ENCODE peak calls at places on chromosomes 5 and 9, in ten cellular contexts. U, M, X, Y, Z, F, G, Q, I and R are unnamed samples.

GRCh38 chr9:126791406-126792230 is 13.2 kb upstream of the ZBTB43 start:
- DNase-seq in U (peak; percentile 78), M (peak; percentile 43), X (no peak), Y (peak; percentile 74), Z (peak; percentile 90), F (no peak), G (no peak), Q (peak; percentile 70), I (peak; percentile 69), R (peak; percentile 80)

GRCh38 chr9:121750259-121750714 is 98.9 kb downstream of the DAB2IP start:
- DNase-seq in U (no peak), M (no peak), X (no peak), Y (no peak), Z (no peak), F (no peak), G (no peak), Q (no peak), I (no peak), R (no peak)

GRCh38 chr5:95644351-95645042 is 2.1 kb upstream of the RFESD start:
- DNase-seq in U (no peak), M (peak; percentile 72), X (peak; percentile 81), Y (no peak), Z (peak; percentile 68), F (peak; percentile 74), G (peak; percentile 33), Q (peak; percentile 74), I (peak; percentile 37), R (peak; percentile 79)

GRCh38 chr9:137293482-137294090 is 8.5 kb downstream of the NRARP start:
- DNase-seq in U (no peak), M (no peak), X (no peak), Y (no peak), Z (no peak), F (no peak), G (no peak), Q (no peak), I (no peak), R (no peak)

GRCh38 chr5:16536246-16536645 is 70.6 kb upstream of the ZNF622 start:
- DNase-seq in U (no peak), M (no peak), X (no peak), Y (peak; percentile 42), Z (peak; percentile 16), F (no peak), G (no peak), Q (peak; percentile 70), I (peak; percentile 82), R (peak; percentile 72)

GRCh38 chr9:90854637-90855036 is 53.0 kb downstream of the SYK start:
- DNase-seq in U (no peak), M (no peak), X (no peak), Y (no peak), Z (no peak), F (no peak), G (no peak), Q (no peak), I (peak; percentile 44), R (no peak)

GRCh38 chr5:158869092-158869491 is 230.6 kb downstream of the EBF1 start:
- DNase-seq in U (no peak), M (no peak), X (no peak), Y (no peak), Z (no peak), F (no peak), G (no peak), Q (no peak), I (no peak), R (no peak)

GRCh38 chr5:59591162-59591561 is 302.4 kb downstream of the PDE4D start:
- DNase-seq in U (no peak), M (no peak), X (peak; percentile 18), Y (no peak), Z (no peak), F (no peak), G (no peak), Q (no peak), I (no peak), R (no peak)

GRCh38 chr9:136807281-136808074 is at the start of gene RABL6:
- DNase-seq in U (no peak), M (peak; percentile 83), X (peak; percentile 84), Y (no peak), Z (peak; percentile 69), F (peak; percentile 86), G (peak; percentile 76), Q (peak; percentile 89), I (peak; percentile 84), R (peak; percentile 70)

GRCh38 chr9:97695390-97695789 is 1.8 kb downstream of the XPA start:
- DNase-seq in U (no peak), M (no peak), X (no peak), Y (no peak), Z (no peak), F (no peak), G (no peak), Q (no peak), I (no peak), R (no peak)

GRCh38 chr9:97696025-97696822 is 916 bp downstream of the XPA start:
- DNase-seq in U (no peak), M (no peak), X (no peak), Y (no peak), Z (no peak), F (peak; percentile 76), G (no peak), Q (peak; percentile 35), I (no peak), R (peak; percentile 36)

GRCh38 chr9:97697837-97698236 is 697 bp upstream of the XPA start:
- DNase-seq in U (no peak), M (no peak), X (no peak), Y (no peak), Z (no peak), F (no peak), G (no peak), Q (no peak), I (no peak), R (no peak)

GRCh38 chr9:97696823-97697601 is at the start of gene XPA:
- DNase-seq in U (peak; percentile 66), M (peak; percentile 98), X (peak; percentile 97), Y (peak; percentile 63), Z (peak; percentile 95), F (peak; percentile 96), G (peak; percentile 97), Q (peak; percentile 98), I (peak; percentile 99), R (peak; percentile 95)

DNA sequence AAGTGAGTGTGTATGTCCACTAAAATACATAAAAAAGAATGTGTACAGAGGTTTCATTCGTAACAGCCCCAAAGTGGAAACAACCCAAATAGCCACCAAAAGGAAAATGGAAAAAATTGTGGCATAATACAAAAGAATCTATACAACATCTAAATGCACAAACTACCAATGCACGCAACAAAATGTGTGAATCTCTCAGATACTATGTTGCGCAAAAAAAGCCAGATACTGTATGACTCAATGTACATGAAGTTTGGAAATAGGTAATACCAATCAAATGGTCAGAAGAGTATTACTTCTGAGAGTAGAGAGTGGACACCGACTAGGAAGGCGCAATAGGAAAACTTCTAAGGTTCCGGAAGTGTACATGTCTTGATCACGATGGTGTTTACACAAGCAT is 2.4 kb downstream of the XPA start:
- DNase-seq in U (no peak), M (no peak), X (no peak), Y (no peak), Z (no peak), F (no peak), G (no peak), Q (peak; percentile 21), I (no peak), R (no peak)
- H3K4me3 ChIP-seq in U (peak overlapping the region; percentile 93), M (no peak overlapping the region), X (no peak overlapping the region), Y (no peak overlapping the region), Z (no peak overlapping the region), F (peak overlapping the region; percentile 85), G (no peak overlapping the region), Q (peak overlapping the region; percentile 89), I (no peak overlapping the region), R (no peak overlapping the region)

GRCh38 chr5:43338856-43339255 is 25.6 kb upstream of the HMGCS1 start:
- DNase-seq in U (no peak), M (no peak), X (no peak), Y (no peak), Z (no peak), F (no peak), G (no peak), Q (no peak), I (no peak), R (no peak)
- H3K4me3 ChIP-seq in U (no peak overlapping the region), M (no peak overlapping the region), X (no peak overlapping the region), Y (no peak overlapping the region), Z (no peak overlapping the region), F (no peak overlapping the region), G (no peak overlapping the region), Q (no peak overlapping the region), I (no peak overlapping the region), R (no peak overlapping the region)

DNA sequence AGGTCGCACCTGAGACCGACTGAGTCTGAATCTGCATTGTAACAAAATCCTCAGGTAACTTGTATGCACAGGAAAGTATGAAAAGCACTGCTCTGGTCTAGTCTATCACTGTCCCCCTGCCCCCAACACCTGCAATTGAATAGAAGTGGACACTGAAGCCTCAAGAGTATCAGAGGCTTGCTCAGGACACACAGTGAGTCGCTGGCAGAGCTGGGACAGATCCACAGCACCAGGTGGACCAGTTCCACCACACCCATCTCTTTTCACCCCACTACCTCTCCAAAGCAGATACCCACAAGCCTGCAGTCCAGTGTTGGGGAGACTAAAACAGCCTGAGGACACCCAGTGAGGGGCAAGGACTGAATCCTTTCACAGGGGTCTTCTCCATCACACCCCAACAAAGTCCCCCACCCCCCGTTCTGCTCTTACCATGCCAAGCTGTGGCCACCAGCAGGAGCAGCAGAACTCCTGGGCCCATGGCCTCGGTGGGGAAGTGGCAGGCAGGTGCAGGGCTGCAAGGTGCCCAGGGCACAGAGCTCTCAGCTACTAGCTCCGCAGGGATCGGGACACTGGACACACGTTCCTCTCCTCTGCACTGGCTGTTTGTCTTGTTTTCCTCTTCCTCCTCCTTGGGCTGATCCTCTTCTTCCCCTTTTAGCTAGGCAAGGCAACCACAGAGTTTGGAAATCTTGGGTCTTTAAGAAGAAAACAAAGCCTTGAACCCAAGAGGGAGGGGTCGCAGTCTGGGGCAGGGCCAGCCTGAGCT is at the start of gene CSF1R:
- DNase-seq in U (no peak), M (peak; percentile 62), X (no peak), Y (no peak), Z (no peak), F (no peak), G (no peak), Q (no peak), I (no peak), R (no peak)
- H3K4me3 ChIP-seq in U (no peak within 1 kb of the TSS), M (no peak within 1 kb of the TSS), X (no peak within 1 kb of the TSS), Y (no peak within 1 kb of the TSS), Z (no peak within 1 kb of the TSS), F (no peak within 1 kb of the TSS), G (no peak within 1 kb of the TSS), Q (no peak within 1 kb of the TSS), I (no peak within 1 kb of the TSS), R (no peak within 1 kb of the TSS)

DNA sequence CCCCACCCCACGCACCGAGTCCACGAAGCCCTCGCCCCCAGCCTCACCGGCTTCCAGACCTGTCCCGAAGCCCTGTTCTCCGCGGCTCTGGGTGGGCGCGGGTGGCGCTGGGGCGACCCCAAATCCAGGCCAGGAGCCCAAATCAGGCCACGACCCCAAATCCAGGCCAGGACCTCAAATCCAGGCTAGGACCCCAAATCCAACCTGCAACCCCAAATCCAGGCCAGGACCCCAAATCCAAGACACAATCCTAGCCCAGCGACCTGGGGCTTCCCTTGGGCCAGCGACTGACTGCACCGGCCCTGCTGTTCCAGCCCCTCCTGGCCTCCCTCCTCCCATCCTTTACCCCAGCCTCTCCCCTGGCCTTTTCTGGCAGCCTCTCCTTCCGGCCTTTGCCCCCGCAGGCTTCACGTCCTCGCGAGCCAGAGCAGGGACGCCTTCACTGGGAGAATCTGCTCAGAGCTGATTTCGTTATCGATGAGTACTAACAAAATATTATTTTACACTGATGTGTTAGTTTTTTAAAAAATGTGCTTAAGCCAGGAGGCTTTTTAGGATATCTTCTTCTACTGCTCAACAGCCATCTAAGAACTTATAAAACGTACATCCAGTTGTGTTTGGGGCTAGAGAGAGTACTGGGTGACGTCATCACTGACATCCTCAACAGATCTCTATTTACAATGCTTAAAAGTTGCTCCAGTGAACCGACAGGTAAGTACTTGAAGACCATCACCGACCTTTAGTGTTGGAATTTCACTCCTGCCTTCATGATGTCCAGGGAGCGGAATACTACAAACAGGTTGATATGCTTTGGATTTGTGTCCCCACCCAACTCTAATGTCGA is 34.7 kb downstream of the TRIP13 start:
- DNase-seq in U (no peak), M (no peak), X (no peak), Y (no peak), Z (no peak), F (no peak), G (no peak), Q (no peak), I (no peak), R (no peak)
- H3K4me3 ChIP-seq in U (no peak overlapping the region), M (peak overlapping the region; percentile 29), X (no peak overlapping the region), Y (no peak overlapping the region), Z (no peak overlapping the region), F (no peak overlapping the region), G (no peak overlapping the region), Q (peak overlapping the region; percentile 63), I (no peak overlapping the region), R (no peak overlapping the region)